ENCODE peak calls at places on chromosomes 3 and 15, in seven cellular contexts. Q, J, I, B, H, W and N are unnamed samples.

GRCh38 chr3:128374746-128375445 is 91.8 kb downstream of the DNAJB8 start:
- DNase-seq in H (no peak), W (no peak), J (no peak), B (no peak), Q (no peak), I (no peak), N (no peak)

GRCh38 chr3:155876037-155876436 is 5.6 kb downstream of the GMPS start:
- DNase-seq in J (no peak), B (no peak), H (no peak), W (no peak), Q (no peak), I (no peak), N (no peak)

GRCh38 chr15:62607643-62608042 is 434.9 kb upstream of the TPM1 start:
- DNase-seq in Q (no peak), H (no peak), B (no peak), W (no peak), J (no peak), I (no peak), N (no peak)

GRCh38 chr3:83946554-83946953 is 1012.2 kb upstream of the CADM2 start:
- DNase-seq in I (no peak), B (no peak), Q (no peak), H (no peak), J (no peak), W (no peak), N (no peak)

GRCh38 chr3:147397155-147397888 is 9.0 kb downstream of the ZIC4 start:
- DNase-seq in Q (no peak), W (no peak), J (no peak), B (no peak), H (no peak), I (no peak), N (no peak)

GRCh38 chr3:23324745-23325144 is 121.6 kb downstream of the UBE2E2 start:
- DNase-seq in B (no peak), I (no peak), J (no peak), H (peak), Q (no peak), W (no peak), N (no peak)

GRCh38 chr15:101504866-101505609 is 15.5 kb upstream of the PCSK6 start:
- DNase-seq in Q (no peak), W (no peak), B (no peak), I (no peak), H (no peak), J (no peak), N (no peak)

GRCh38 chr3:99114565-99115291 is 213.2 kb upstream of the DCBLD2 start:
- DNase-seq in J (no peak), W (no peak), B (no peak), Q (no peak), I (no peak), H (no peak), N (peak)

GRCh38 chr3:35651456-35651855 is 12.1 kb downstream of the ARPP21 start:
- DNase-seq in H (no peak), B (no peak), Q (no peak), I (no peak), W (no peak), J (no peak), N (no peak)

GRCh38 chr3:134352031-134352671 is 22.1 kb downstream of the AMOTL2 start:
- DNase-seq in Q (no peak), H (no peak), B (no peak), I (no peak), J (no peak), W (no peak), N (no peak)

GRCh38 chr3:177182352-177182751 is 14.9 kb downstream of the TBL1XR1 start:
- DNase-seq in J (no peak), W (no peak), B (no peak), Q (no peak), H (no peak), I (no peak), N (peak)

GRCh38 chr15:86139828-86140227 is 60.2 kb downstream of the AGBL1 start:
- DNase-seq in W (no peak), Q (no peak), J (no peak), B (no peak), I (no peak), H (peak), N (no peak)

GRCh38 chr15:53448215-53449001 is 311.1 kb downstream of the WDR72 start:
- DNase-seq in J (no peak), W (no peak), I (no peak), B (no peak), H (no peak), Q (no peak), N (no peak)

GRCh38 chr3:154931484-154931883 is 148.6 kb upstream of the MME start:
- DNase-seq in W (peak), Q (no peak), H (no peak), I (no peak), B (no peak), J (no peak), N (no peak)

GRCh38 chr3:148227534-148227933 is 470.2 kb upstream of the AGTR1 start:
- DNase-seq in B (no peak), Q (no peak), I (no peak), W (no peak), H (no peak), J (no peak), N (no peak)

GRCh38 chr3:149373235-149374125 is 4.0 kb downstream of the TM4SF1 start:
- DNase-seq in H (no peak), B (no peak), W (no peak), Q (no peak), I (no peak), J (no peak), N (no peak)

GRCh38 chr3:160038862-160039562 is 50.4 kb downstream of the IL12A start:
- DNase-seq in I (no peak), B (peak), Q (no peak), W (no peak), H (peak), J (no peak), N (peak)

GRCh38 chr3:135491478-135491877 is 474.1 kb upstream of the PPP2R3A start:
- DNase-seq in H (no peak), I (no peak), W (no peak), B (no peak), Q (no peak), J (no peak), N (no peak)

GRCh38 chr15:68347392-68347791 is 69.8 kb downstream of the FEM1B start:
- DNase-seq in Q (no peak), B (no peak), J (no peak), H (no peak), W (no peak), I (no peak), N (no peak)

GRCh38 chr3:66418432-66419052 is 82.3 kb downstream of the LRIG1 start:
- DNase-seq in H (no peak), W (no peak), J (no peak), B (peak), I (no peak), Q (no peak), N (peak)
- H3K4me3 ChIP-seq in H (no peak), W (no peak), J (no peak), B (peak), I (no peak), Q (no peak), N (no peak)

GRCh38 chr3:122620399-122620798 is 42.9 kb downstream of the PARP15 start:
- DNase-seq in Q (no peak), I (no peak), H (no peak), J (no peak), B (no peak), W (no peak), N (no peak)

GRCh38 chr3:122626515-122627180 is 49.2 kb downstream of the PARP15 start:
- DNase-seq in W (no peak), B (no peak), J (no peak), I (no peak), Q (no peak), H (no peak), N (no peak)

GRCh38 chr3:122621112-122621511 is 43.7 kb downstream of the PARP15 start:
- DNase-seq in H (peak), J (no peak), I (no peak), B (no peak), W (no peak), Q (no peak), N (no peak)

GRCh38 chr3:122627301-122627700 is 49.9 kb downstream of the PARP15 start:
- DNase-seq in B (no peak), I (no peak), H (no peak), Q (no peak), J (no peak), W (no peak), N (no peak)

GRCh38 chr3:122623430-122623829 is 46.0 kb downstream of the PARP15 start:
- DNase-seq in Q (no peak), J (no peak), W (no peak), B (no peak), I (no peak), H (no peak), N (no peak)
- H3K4me3 ChIP-seq in Q (no peak), J (no peak), W (no peak), B (no peak), I (no peak), H (no peak), N (no peak)

DNA sequence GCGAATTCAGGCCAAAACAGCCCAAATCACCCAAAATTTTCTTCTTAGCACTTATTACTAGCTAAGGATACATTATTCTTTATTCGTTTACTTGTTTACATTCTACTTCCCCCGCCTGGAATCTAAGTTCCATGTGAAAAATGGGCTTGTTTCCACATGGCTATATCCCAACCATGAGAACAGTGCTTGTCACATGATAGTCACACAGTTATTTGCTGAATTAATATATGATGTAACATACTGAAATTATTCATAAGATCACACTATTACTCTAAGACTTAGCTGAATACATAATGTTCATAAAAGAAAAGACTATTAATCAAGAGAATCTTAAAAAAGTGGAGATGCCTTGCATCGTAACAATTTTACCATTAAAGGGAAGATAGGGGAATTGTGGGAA is 6.6 kb downstream of the PBRM1 start:
- DNase-seq in I (no peak), W (no peak), B (no peak), Q (no peak), J (no peak), H (no peak), N (no peak)
- H3K4me3 ChIP-seq in I (no peak), W (no peak), B (no peak), Q (no peak), J (no peak), H (no peak), N (no peak)

GRCh38 chr3:101300073-101300472 is 20.3 kb downstream of the IMPG2 start:
- DNase-seq in Q (no peak), W (no peak), I (no peak), B (no peak), J (no peak), H (no peak), N (no peak)
- H3K4me3 ChIP-seq in Q (no peak), W (no peak), I (no peak), B (no peak), J (no peak), H (no peak), N (no peak)

DNA sequence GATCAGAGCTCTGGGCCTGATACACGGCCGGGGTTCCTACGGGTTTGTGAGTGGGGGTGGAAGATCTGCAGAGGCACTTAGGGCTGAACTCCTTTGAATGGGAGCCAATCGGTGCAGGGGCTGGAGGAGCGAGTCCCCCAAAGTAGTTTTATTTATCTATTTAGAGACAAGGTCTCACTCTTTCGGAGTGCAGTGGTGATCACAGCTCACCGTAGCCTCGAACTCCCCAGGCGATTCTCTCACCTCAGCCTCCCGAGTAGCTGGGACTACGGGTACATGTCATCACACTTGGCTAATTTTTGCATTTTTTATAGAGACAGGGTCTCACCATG is 1.6 kb upstream of the CELSR3 start:
- DNase-seq in B (no peak), H (no peak), J (no peak), W (no peak), I (no peak), Q (no peak), N (no peak)
- H3K4me3 ChIP-seq in B (peak), H (no peak), J (no peak), W (no peak), I (no peak), Q (no peak), N (no peak)

DNA sequence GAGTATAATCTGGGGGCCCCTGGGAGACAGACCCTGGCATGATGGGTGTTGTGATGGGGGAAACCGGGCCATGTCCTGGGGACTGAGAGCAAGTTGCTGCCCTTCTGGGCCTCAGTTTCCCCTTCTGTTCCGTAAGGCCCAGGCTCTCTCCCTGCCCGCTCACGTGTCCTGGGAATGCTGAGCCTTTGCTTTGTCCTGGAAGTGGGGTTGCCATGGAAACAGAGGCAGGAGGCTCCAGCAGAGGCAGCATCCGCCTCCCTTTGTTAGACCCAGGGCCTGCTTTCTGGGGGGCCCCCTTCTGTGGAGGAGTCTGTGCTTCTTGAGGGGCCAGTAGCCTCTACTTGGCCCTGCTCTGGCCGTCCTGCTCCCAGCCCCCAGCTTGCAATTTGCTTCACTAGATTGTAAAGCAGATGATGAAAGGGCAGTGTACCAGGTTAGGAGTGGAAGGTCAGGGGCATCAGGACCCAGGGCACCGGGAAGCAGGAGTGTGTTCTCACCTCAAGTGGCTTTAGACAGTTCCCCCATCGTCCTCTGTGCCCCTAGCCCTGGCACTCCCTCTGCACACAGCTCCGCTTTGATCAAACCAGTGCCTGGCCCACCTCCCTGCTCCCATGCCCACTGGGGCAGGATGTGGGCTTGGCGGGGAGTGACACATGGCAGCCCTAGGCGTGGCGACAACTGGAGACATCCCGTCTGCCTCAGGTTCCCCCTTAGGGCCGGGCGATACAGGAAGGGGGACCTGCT is 105.6 kb downstream of the FBLN2 start:
- DNase-seq in I (peak), J (no peak), W (no peak), Q (no peak), B (no peak), H (no peak), N (no peak)
- H3K4me3 ChIP-seq in I (no peak), J (no peak), W (no peak), Q (no peak), B (no peak), H (no peak), N (no peak)

GRCh38 chr15:40239671-40240618 is 1.1 kb downstream of the PAK6 start:
- DNase-seq in J (no peak), W (no peak), Q (no peak), H (no peak), I (no peak), B (no peak), N (no peak)
- H3K4me3 ChIP-seq in J (no peak), W (no peak), Q (no peak), H (no peak), I (no peak), B (no peak), N (no peak)

DNA sequence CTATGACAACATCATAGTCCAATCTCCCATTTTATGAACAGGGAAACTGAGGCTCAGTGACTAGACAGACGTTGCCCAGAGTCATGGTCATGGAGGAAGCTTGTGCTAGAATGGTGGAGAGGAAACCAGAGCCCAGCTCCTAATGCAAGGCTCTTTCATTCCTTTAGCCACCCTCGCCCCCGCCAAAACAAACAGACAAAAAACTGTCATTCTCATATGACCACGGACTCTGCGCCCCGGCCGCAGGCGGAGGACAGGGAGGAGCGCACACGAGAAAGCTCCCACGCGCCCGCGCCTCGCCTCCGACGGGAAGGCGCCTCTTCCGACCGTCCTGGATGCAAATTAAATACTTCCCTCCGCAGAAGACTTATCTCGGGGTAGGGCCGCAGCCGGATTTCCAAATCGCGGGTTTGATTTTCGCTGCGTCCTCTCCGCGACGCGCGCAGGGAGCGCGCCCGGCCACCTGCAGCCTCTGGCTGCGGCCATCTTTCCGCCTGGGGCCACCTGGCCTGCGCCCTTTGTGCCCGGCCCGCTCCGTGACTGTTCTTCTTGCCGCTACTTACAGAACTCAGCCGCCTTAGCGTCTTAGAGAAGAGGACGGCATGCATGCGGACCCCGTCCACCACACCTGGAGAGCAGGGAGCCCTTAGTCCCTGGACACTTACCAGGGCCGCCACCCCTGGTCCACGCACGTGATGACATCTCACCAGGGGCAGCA is 646 bp upstream of the ATP13A3 start:
- DNase-seq in I (peak), W (no peak), Q (peak), J (peak), H (peak), B (peak), N (peak)
- H3K4me3 ChIP-seq in I (peak), W (peak), Q (peak), J (peak), H (peak), B (peak), N (no peak)

GRCh38 chr3:119808244-119808643 is 26.3 kb downstream of the NR1I2 start:
- DNase-seq in H (no peak), W (no peak), Q (no peak), I (no peak), J (no peak), B (no peak), N (no peak)

GRCh38 chr3:119809249-119810017 is 27.5 kb downstream of the NR1I2 start:
- DNase-seq in Q (no peak), H (no peak), W (no peak), J (no peak), I (no peak), B (no peak), N (no peak)

GRCh38 chr3:119812491-119813058 is 30.7 kb downstream of the NR1I2 start:
- DNase-seq in I (no peak), H (no peak), Q (no peak), B (no peak), J (no peak), W (no peak), N (no peak)

GRCh38 chr3:119808843-119809242 is 26.9 kb downstream of the NR1I2 start:
- DNase-seq in J (no peak), Q (no peak), W (no peak), H (no peak), I (no peak), B (no peak), N (no peak)

DNA sequence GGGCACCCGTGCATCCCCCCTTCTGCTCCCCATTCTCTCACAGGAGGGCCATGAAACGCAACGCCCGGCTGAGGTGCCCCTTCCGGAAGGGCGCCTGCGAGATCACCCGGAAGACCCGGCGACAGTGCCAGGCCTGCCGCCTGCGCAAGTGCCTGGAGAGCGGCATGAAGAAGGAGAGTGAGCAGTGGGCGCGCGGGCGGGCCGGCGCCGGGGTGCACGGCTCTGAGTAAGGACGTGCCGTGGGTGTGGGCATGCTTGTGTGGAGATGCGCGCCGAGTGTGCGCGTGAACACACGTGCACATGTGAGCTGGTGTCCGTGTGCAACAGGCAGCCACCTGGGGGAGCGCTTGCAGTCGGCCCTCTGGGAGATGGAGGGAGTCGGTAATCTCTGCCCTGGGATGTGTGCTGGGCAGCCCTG is 28.1 kb downstream of the NR1I2 start:
- DNase-seq in H (peak), Q (no peak), B (no peak), J (peak), I (peak), W (no peak), N (no peak)
- H3K4me3 ChIP-seq in H (peak), Q (peak), B (peak), J (peak), I (peak), W (peak), N (no peak)

GRCh38 chr3:9400626-9401025 is 3.2 kb downstream of the SETD5 start:
- DNase-seq in J (no peak), I (no peak), Q (no peak), W (no peak), B (no peak), H (no peak), N (no peak)
- H3K4me3 ChIP-seq in J (peak), I (no peak), Q (no peak), W (peak), B (no peak), H (peak), N (no peak)